ENCODE peak calls at places on chromosomes 1 and 21, in four cellular contexts. B is GM23338, H is OCI-LY7, J is HCT116. A is an unnamed sample.

GRCh38 chr1:93716974-93717373 is 35.3 kb upstream of the BCAR3 start:
- DNase-seq in J (no peak), H (no peak), B (no peak), A (peak)

GRCh38 chr1:17673335-17674075 is 81.6 kb upstream of the ACTL8 start:
- DNase-seq in B (no peak), J (no peak), H (no peak), A (no peak)

GRCh38 chr1:110291241-110292030 is 47.7 kb upstream of the RBM15 start:
- DNase-seq in J (no peak), B (no peak), H (no peak), A (no peak)

GRCh38 chr1:32650157-32650751 is at the start of gene ZBTB8OS:
- DNase-seq in H (peak), B (peak), J (peak), A (peak)

GRCh38 chr1:185483647-185484450 is 166.8 kb upstream of the IVNS1ABP start:
- DNase-seq in B (peak), J (no peak), H (no peak), A (peak)

GRCh38 chr1:160862151-160863061 is at the start of gene CD244:
- DNase-seq in J (no peak), H (no peak), B (no peak), A (peak)

GRCh38 chr1:199113265-199113869 is 474.5 kb downstream of the PTPRC start:
- DNase-seq in B (peak), H (peak), J (peak), A (peak)

GRCh38 chr1:228465571-228466146 is 21.5 kb upstream of the RNF187 start:
- DNase-seq in B (no peak), J (no peak), H (peak), A (no peak)

GRCh38 chr1:93964777-93965200 is 55.6 kb upstream of the GCLM start:
- DNase-seq in B (no peak), J (no peak), H (no peak), A (peak)

GRCh38 chr21:20943476-20944085 is 54.6 kb upstream of the NCAM2 start:
- DNase-seq in H (no peak), B (no peak), J (no peak), A (no peak)

GRCh38 chr1:183780159-183780558 is 24.8 kb upstream of the RGL1 start:
- DNase-seq in J (no peak), H (no peak), B (no peak), A (no peak)

GRCh38 chr1:203934651-203935050 is 73.3 kb downstream of the SNRPE start:
- DNase-seq in H (no peak), J (no peak), B (no peak), A (no peak)

GRCh38 chr1:246428542-246429308 is 78.4 kb downstream of the SMYD3 start:
- DNase-seq in B (peak), H (no peak), J (peak), A (peak)

GRCh38 chr1:2389644-2390043 is 1.7 kb downstream of the MORN1 start:
- DNase-seq in J (no peak), H (peak), B (no peak), A (no peak)

GRCh38 chr1:2391034-2391384 is 345 bp downstream of the MORN1 start:
- DNase-seq in J (no peak), B (peak), H (peak), A (no peak)

GRCh38 chr1:2386636-2387611 is 4.4 kb downstream of the MORN1 start:
- DNase-seq in J (no peak), H (no peak), B (no peak), A (no peak)

GRCh38 chr1:2385606-2386280 is 5.6 kb downstream of the MORN1 start:
- DNase-seq in B (no peak), J (no peak), H (no peak), A (no peak)

GRCh38 chr1:2388004-2388913 is 3.1 kb downstream of the MORN1 start:
- DNase-seq in B (no peak), H (peak), J (no peak), A (no peak)
- TF ChIP-seq EZH2phosphoT487 in B (no peak), H (no peak), J (no peak), A (no peak)

DNA sequence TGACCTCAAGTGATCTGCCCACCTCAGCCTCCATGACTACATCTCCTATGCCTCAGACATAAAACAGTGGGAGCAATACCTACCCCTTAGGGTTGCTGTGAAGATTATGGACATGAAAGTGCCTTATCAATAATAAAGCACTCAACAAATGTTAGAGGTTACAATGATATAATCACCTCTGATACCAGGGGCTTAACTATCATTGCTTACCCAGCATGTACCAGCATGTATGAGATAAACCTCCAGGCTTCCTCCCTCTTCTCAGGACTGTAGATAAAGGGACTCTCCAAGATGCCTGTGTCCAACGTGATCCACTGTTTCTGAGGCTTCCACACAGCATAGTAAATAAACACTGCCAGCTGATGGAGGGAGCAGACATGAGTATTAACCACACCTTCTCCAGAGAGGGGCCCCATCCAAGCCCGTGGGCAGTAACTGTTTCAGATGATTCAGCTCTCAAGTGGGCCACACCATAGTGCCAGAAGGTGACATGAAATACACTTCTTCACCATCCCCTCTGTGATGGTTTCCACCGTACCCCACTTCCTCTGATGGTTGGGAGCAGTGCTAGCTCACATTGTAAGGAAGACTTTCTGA is 26.2 kb downstream of the RHBDL2 start:
- DNase-seq in J (no peak), H (no peak), B (no peak), A (no peak)
- TF ChIP-seq EZH2phosphoT487 in J (no peak), H (no peak), B (no peak), A (no peak)

GRCh38 chr21:45350206-45350854 is 54.6 kb upstream of the COL18A1 start:
- DNase-seq in B (no peak), J (no peak), H (no peak), A (no peak)

GRCh38 chr21:45351061-45351460 is 53.9 kb upstream of the COL18A1 start:
- DNase-seq in J (no peak), H (no peak), B (no peak), A (no peak)

GRCh38 chr21:45348591-45349327 is 56.2 kb upstream of the COL18A1 start:
- DNase-seq in J (no peak), H (no peak), B (no peak), A (no peak)

GRCh38 chr21:45347048-45347711 is 57.8 kb upstream of the COL18A1 start:
- DNase-seq in B (peak), H (no peak), J (no peak), A (peak)

DNA sequence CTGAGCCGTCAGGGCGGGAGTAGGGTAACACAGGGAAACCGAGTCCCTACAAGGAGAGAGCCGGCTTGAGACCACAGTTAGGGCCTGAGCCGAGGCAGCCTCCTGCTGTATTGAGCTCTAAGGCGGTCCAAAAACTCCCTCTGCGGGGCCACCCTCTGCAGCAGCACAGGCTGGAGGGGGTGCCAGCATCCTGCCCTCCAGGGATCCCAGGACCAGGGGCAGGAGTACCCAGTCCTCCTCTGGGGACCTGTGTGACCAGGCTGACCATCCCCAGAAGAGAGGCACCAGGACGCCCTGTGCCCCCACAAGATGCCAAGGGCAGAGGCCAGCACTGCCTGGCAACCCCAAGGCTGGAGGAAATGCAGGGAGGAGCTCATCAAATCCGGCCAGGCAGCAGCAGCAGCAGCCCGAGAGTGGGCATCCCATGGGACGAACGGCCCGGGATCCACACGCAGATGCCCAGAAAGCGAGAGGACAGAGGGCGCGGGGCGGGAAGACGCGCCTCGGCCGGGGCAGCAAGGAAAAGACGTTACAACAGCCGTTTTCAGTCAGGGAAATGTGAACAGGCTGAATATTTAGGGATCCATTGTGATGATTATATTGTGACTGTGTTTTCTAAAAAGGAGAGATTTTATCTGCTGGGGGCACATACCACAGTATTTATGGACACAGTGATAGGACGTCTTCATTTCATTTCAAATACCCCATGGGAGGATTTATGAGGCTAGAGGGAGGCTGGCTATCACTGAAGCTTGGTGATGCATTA is 57.1 kb upstream of the COL18A1 start:
- DNase-seq in H (no peak), B (no peak), J (no peak), A (no peak)
- TF ChIP-seq EZH2phosphoT487 in H (no peak), B (no peak), J (no peak), A (no peak)

DNA sequence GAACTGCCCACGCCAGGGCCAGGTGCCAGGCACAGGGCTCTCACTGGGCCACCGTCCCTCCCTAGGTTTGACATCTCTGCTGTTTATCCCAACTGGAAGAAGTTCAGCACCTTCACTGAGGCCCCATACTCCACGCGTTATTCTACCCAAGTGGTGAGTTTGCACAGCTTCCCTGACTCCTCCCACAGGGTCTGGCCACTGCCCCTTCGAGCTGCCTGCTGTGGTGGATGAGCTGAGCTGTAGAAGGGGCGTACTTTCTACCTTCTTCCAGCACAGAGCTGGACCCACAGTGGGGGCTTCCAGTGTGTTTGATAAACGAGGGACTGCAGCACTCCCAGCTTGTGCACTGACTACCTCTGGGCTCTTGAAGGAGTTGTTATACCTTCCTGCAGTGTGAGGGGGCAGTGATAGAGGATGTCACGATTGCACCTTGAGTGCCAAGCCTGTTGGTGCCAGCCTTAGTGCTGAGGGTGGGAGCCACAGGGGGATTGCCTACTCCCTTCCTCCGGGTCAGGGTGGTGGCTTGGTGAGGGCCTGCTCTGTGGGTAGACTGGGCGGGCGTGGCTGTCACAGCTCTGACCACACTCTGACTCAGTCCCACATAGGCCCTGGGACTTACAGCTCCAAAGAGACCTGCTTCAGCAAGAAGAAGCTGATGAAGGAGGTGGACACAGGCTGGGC is 5.9 kb upstream of the TTC22 start:
- DNase-seq in H (no peak), B (no peak), J (peak), A (peak)
- TF ChIP-seq EZH2phosphoT487 in H (no peak), B (no peak), J (no peak), A (no peak)

GRCh38 chr21:44437696-44438431 is 17.4 kb upstream of the LRRC3 start:
- DNase-seq in J (no peak), B (no peak), H (no peak), A (no peak)
- TF ChIP-seq EZH2phosphoT487 in J (no peak), B (no peak), H (no peak), A (no peak)

GRCh38 chr1:63645301-63645700 is 52.1 kb downstream of the PGM1 start:
- DNase-seq in H (no peak), J (no peak), B (no peak), A (no peak)
- TF ChIP-seq EZH2phosphoT487 in H (no peak), J (no peak), B (no peak), A (no peak)

GRCh38 chr21:44052071-44052829 is 40.1 kb downstream of the TRAPPC10 start:
- DNase-seq in H (no peak), B (no peak), J (no peak), A (no peak)

GRCh38 chr21:44051462-44051941 is 39.4 kb downstream of the TRAPPC10 start:
- DNase-seq in B (no peak), H (no peak), J (no peak), A (no peak)

GRCh38 chr21:44049182-44049581 is 37.1 kb downstream of the TRAPPC10 start:
- DNase-seq in H (no peak), J (no peak), B (no peak), A (no peak)

GRCh38 chr21:44049606-44050005 is 37.5 kb downstream of the TRAPPC10 start:
- DNase-seq in B (no peak), J (no peak), H (no peak), A (no peak)

GRCh38 chr21:44050276-44050675 is 38.2 kb downstream of the TRAPPC10 start:
- DNase-seq in B (no peak), J (no peak), H (no peak), A (no peak)
- TF ChIP-seq EZH2phosphoT487 in B (no peak), J (no peak), H (no peak), A (no peak)

DNA sequence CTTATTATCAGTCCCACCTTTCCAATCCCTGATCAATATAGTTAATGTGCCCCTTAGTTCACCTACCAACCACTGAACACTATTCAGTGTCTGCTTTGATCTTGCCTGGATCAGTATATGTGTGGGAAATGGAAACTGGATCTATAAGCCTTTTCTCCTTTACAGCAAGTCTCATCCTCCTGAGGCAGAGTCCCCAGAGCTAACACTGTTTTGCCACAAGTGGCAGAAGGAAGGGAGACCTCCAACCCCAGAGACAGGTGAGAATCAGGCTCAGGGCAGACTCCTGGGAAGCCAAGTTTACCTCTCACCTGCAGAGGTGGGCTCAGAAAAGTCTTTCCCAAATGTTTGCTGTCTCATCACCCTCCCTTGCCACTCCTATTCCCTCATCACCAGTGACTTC is at the start of gene OR6N2:
- DNase-seq in H (no peak), J (no peak), B (no peak), A (no peak)
- TF ChIP-seq EZH2phosphoT487 in H (no peak), J (no peak), B (no peak), A (no peak)

A was measured in PC-3.